ENCODE peak calls at places on chromosomes 5 and 9, in ten cellular contexts. One of them, this sample, is unnamed.

GRCh38 chr5:113612060-113612496 is 98.6 kb downstream of the YTHDC2 start:
- DNase-seq in AG04449: no peak
- DNase-seq in NCI-H226: no peak
- DNase-seq in endothelial cell: no peak
- DNase-seq in GM20000: peak
- DNase-seq in lower leg skin: no peak
- DNase-seq in T follicular helper cell: no peak
- DNase-seq in GM03348: peak
- DNase-seq in left colon: no peak
- DNase-seq in NCI-H748 treated with DMSO at 0.1 percent for 48 hours: peak
- DNase-seq in this sample: peak

GRCh38 chr5:5497132-5497748 is 74.8 kb downstream of the ICE1 start:
- DNase-seq in endothelial cell: peak
- DNase-seq in left colon: no peak
- DNase-seq in NCI-H748 treated with DMSO at 0.1 percent for 48 hours: peak
- DNase-seq in GM03348: peak
- DNase-seq in GM20000: peak
- DNase-seq in T follicular helper cell: peak
- DNase-seq in NCI-H226: peak
- DNase-seq in lower leg skin: no peak
- DNase-seq in AG04449: no peak
- DNase-seq in this sample: no peak

GRCh38 chr5:72141440-72142271 is 34.4 kb downstream of the MAP1B start:
- DNase-seq in endothelial cell: no peak
- DNase-seq in GM20000: no peak
- DNase-seq in GM03348: peak
- DNase-seq in AG04449: peak
- DNase-seq in lower leg skin: no peak
- DNase-seq in T follicular helper cell: no peak
- DNase-seq in NCI-H226: no peak
- DNase-seq in NCI-H748 treated with DMSO at 0.1 percent for 48 hours: no peak
- DNase-seq in left colon: no peak
- DNase-seq in this sample: no peak

GRCh38 chr9:99811598-99812383 is 9.9 kb upstream of the NR4A3 start:
- DNase-seq in endothelial cell: no peak
- DNase-seq in AG04449: no peak
- DNase-seq in NCI-H226: no peak
- DNase-seq in GM20000: peak
- DNase-seq in NCI-H748 treated with DMSO at 0.1 percent for 48 hours: no peak
- DNase-seq in lower leg skin: no peak
- DNase-seq in left colon: no peak
- DNase-seq in GM03348: no peak
- DNase-seq in T follicular helper cell: no peak
- DNase-seq in this sample: no peak

GRCh38 chr9:119963798-119964372 is 594.6 kb upstream of the BRINP1 start:
- DNase-seq in lower leg skin: no peak
- DNase-seq in NCI-H748 treated with DMSO at 0.1 percent for 48 hours: no peak
- DNase-seq in GM20000: no peak
- DNase-seq in GM03348: peak
- DNase-seq in endothelial cell: peak
- DNase-seq in T follicular helper cell: no peak
- DNase-seq in NCI-H226: peak
- DNase-seq in AG04449: peak
- DNase-seq in left colon: no peak
- DNase-seq in this sample: no peak

GRCh38 chr5:141870226-141870625 is 8.0 kb downstream of the PCDH1 start:
- DNase-seq in NCI-H748 treated with DMSO at 0.1 percent for 48 hours: no peak
- DNase-seq in GM03348: no peak
- DNase-seq in GM20000: no peak
- DNase-seq in left colon: peak
- DNase-seq in NCI-H226: no peak
- DNase-seq in lower leg skin: peak
- DNase-seq in endothelial cell: no peak
- DNase-seq in T follicular helper cell: no peak
- DNase-seq in AG04449: no peak
- DNase-seq in this sample: no peak

GRCh38 chr9:20170122-20170521 is 381.3 kb upstream of the SLC24A2 start:
- DNase-seq in left colon: no peak
- DNase-seq in AG04449: no peak
- DNase-seq in NCI-H748 treated with DMSO at 0.1 percent for 48 hours: no peak
- DNase-seq in lower leg skin: no peak
- DNase-seq in GM03348: no peak
- DNase-seq in NCI-H226: no peak
- DNase-seq in T follicular helper cell: no peak
- DNase-seq in GM20000: no peak
- DNase-seq in endothelial cell: no peak
- DNase-seq in this sample: no peak

GRCh38 chr9:134880484-134881312 is at the start of gene FCN2:
- DNase-seq in NCI-H226: no peak
- DNase-seq in left colon: no peak
- DNase-seq in AG04449: no peak
- DNase-seq in GM03348: no peak
- DNase-seq in T follicular helper cell: no peak
- DNase-seq in lower leg skin: peak
- DNase-seq in GM20000: no peak
- DNase-seq in endothelial cell: no peak
- DNase-seq in NCI-H748 treated with DMSO at 0.1 percent for 48 hours: no peak
- DNase-seq in this sample: no peak

GRCh38 chr5:144183254-144183889 is 12.7 kb downstream of the KCTD16 start:
- DNase-seq in NCI-H226: peak
- DNase-seq in lower leg skin: no peak
- DNase-seq in T follicular helper cell: no peak
- DNase-seq in NCI-H748 treated with DMSO at 0.1 percent for 48 hours: no peak
- DNase-seq in AG04449: no peak
- DNase-seq in endothelial cell: no peak
- DNase-seq in GM20000: no peak
- DNase-seq in GM03348: peak
- DNase-seq in left colon: no peak
- DNase-seq in this sample: peak

GRCh38 chr5:112867411-112867810 is 6.3 kb downstream of the SRP19 start:
- DNase-seq in left colon: no peak
- DNase-seq in NCI-H748 treated with DMSO at 0.1 percent for 48 hours: no peak
- DNase-seq in GM20000: no peak
- DNase-seq in endothelial cell: no peak
- DNase-seq in lower leg skin: no peak
- DNase-seq in AG04449: no peak
- DNase-seq in GM03348: no peak
- DNase-seq in NCI-H226: no peak
- DNase-seq in T follicular helper cell: no peak
- DNase-seq in this sample: no peak

GRCh38 chr5:59588922-59589321 is 304.6 kb downstream of the PDE4D start:
- DNase-seq in NCI-H226: peak
- DNase-seq in lower leg skin: no peak
- DNase-seq in NCI-H748 treated with DMSO at 0.1 percent for 48 hours: no peak
- DNase-seq in GM20000: no peak
- DNase-seq in AG04449: no peak
- DNase-seq in T follicular helper cell: no peak
- DNase-seq in endothelial cell: no peak
- DNase-seq in left colon: no peak
- DNase-seq in GM03348: peak
- DNase-seq in this sample: no peak

GRCh38 chr9:102985162-102985900 is 9.8 kb upstream of the CYLC2 start:
- DNase-seq in left colon: no peak
- DNase-seq in AG04449: no peak
- DNase-seq in NCI-H748 treated with DMSO at 0.1 percent for 48 hours: no peak
- DNase-seq in lower leg skin: no peak
- DNase-seq in GM03348: no peak
- DNase-seq in GM20000: no peak
- DNase-seq in endothelial cell: no peak
- DNase-seq in NCI-H226: no peak
- DNase-seq in T follicular helper cell: no peak
- DNase-seq in this sample: no peak

GRCh38 chr9:133008824-133009223 is 22.0 kb upstream of the GTF3C5 start:
- DNase-seq in NCI-H226: no peak
- DNase-seq in left colon: no peak
- DNase-seq in AG04449: no peak
- DNase-seq in GM03348: no peak
- DNase-seq in T follicular helper cell: no peak
- DNase-seq in GM20000: no peak
- DNase-seq in lower leg skin: no peak
- DNase-seq in NCI-H748 treated with DMSO at 0.1 percent for 48 hours: no peak
- DNase-seq in endothelial cell: no peak
- DNase-seq in this sample: no peak

GRCh38 chr5:150000261-150000989 is at the start of the genes HMGXB3 and TIGD6:
- DNase-seq in T follicular helper cell: peak
- DNase-seq in AG04449: peak
- DNase-seq in GM20000: peak
- DNase-seq in lower leg skin: peak
- DNase-seq in endothelial cell: peak
- DNase-seq in NCI-H226: peak
- DNase-seq in GM03348: peak
- DNase-seq in NCI-H748 treated with DMSO at 0.1 percent for 48 hours: peak
- DNase-seq in left colon: peak
- DNase-seq in this sample: peak

GRCh38 chr9:4296217-4296616 is 3.7 kb downstream of the GLIS3 start:
- DNase-seq in NCI-H748 treated with DMSO at 0.1 percent for 48 hours: no peak
- DNase-seq in GM03348: no peak
- DNase-seq in T follicular helper cell: no peak
- DNase-seq in lower leg skin: no peak
- DNase-seq in endothelial cell: no peak
- DNase-seq in NCI-H226: no peak
- DNase-seq in AG04449: no peak
- DNase-seq in left colon: no peak
- DNase-seq in GM20000: no peak
- DNase-seq in this sample: no peak

GRCh38 chr5:78300464-78301045 is 6.1 kb upstream of the AP3B1 start:
- DNase-seq in T follicular helper cell: no peak
- DNase-seq in NCI-H226: no peak
- DNase-seq in GM03348: peak
- DNase-seq in NCI-H748 treated with DMSO at 0.1 percent for 48 hours: no peak
- DNase-seq in GM20000: no peak
- DNase-seq in AG04449: no peak
- DNase-seq in left colon: no peak
- DNase-seq in endothelial cell: no peak
- DNase-seq in lower leg skin: no peak
- DNase-seq in this sample: no peak

GRCh38 chr5:67528953-67529352 is 332.4 kb upstream of the CD180 start:
- DNase-seq in left colon: no peak
- DNase-seq in endothelial cell: no peak
- DNase-seq in NCI-H748 treated with DMSO at 0.1 percent for 48 hours: no peak
- DNase-seq in AG04449: no peak
- DNase-seq in T follicular helper cell: no peak
- DNase-seq in GM03348: no peak
- DNase-seq in NCI-H226: no peak
- DNase-seq in GM20000: no peak
- DNase-seq in lower leg skin: no peak
- DNase-seq in this sample: no peak

GRCh38 chr9:21017092-21017491 is 14.3 kb downstream of the HACD4 start:
- DNase-seq in left colon: no peak
- DNase-seq in GM03348: peak
- DNase-seq in GM20000: no peak
- DNase-seq in AG04449: peak
- DNase-seq in NCI-H226: peak
- DNase-seq in lower leg skin: no peak
- DNase-seq in NCI-H748 treated with DMSO at 0.1 percent for 48 hours: no peak
- DNase-seq in endothelial cell: no peak
- DNase-seq in T follicular helper cell: no peak
- DNase-seq in this sample: no peak

GRCh38 chr9:88291853-88292252 is 96.4 kb upstream of the SPIN1 start:
- DNase-seq in NCI-H226: no peak
- DNase-seq in NCI-H748 treated with DMSO at 0.1 percent for 48 hours: no peak
- DNase-seq in lower leg skin: peak
- DNase-seq in AG04449: no peak
- DNase-seq in left colon: no peak
- DNase-seq in GM20000: no peak
- DNase-seq in GM03348: no peak
- DNase-seq in T follicular helper cell: no peak
- DNase-seq in endothelial cell: no peak
- DNase-seq in this sample: no peak